ENCODE peak calls at places on chromosomes 5 and 9, in ten cellular contexts. Y, M, H, K, R, N, I, X, B and E are unnamed samples.

GRCh38 chr5:35810561-35810960 is 46.1 kb upstream of the IL7R start:
- DNase-seq in I (no peak), K (no peak), B (no peak), H (peak), Y (no peak), N (no peak), R (no peak), X (no peak), M (no peak), E (no peak)

GRCh38 chr5:144183254-144183889 is 12.7 kb downstream of the KCTD16 start:
- DNase-seq in N (no peak), R (no peak), H (peak), X (no peak), M (no peak), Y (peak), I (peak), B (no peak), K (no peak), E (no peak)

GRCh38 chr9:129613520-129614175 is 7.3 kb downstream of the C9orf50 start:
- DNase-seq in K (no peak), I (peak), X (no peak), B (no peak), H (no peak), R (no peak), M (peak), N (no peak), Y (no peak), E (no peak)

GRCh38 chr9:70136632-70137031 is 93.0 kb downstream of the MAMDC2 start:
- DNase-seq in R (no peak), K (peak), X (no peak), B (no peak), H (peak), I (no peak), Y (no peak), N (no peak), M (no peak), E (no peak)

GRCh38 chr5:437281-437771 is 5.7 kb upstream of the EXOC3 start:
- DNase-seq in R (no peak), B (no peak), M (no peak), I (no peak), Y (no peak), X (no peak), H (no peak), K (no peak), N (no peak), E (no peak)

GRCh38 chr9:129455151-129455995 is 165.5 kb downstream of the C9orf50 start:
- DNase-seq in M (no peak), X (no peak), I (no peak), H (no peak), Y (no peak), K (no peak), B (no peak), R (no peak), N (no peak), E (no peak)

GRCh38 chr9:134678206-134678605 is 36.6 kb downstream of the COL5A1 start:
- DNase-seq in B (no peak), I (no peak), H (no peak), N (no peak), X (no peak), Y (no peak), R (no peak), M (no peak), K (no peak), E (no peak)

GRCh38 chr5:76299592-76299991 is 103.5 kb upstream of the IQGAP2 start:
- DNase-seq in X (no peak), M (no peak), K (no peak), B (no peak), N (no peak), R (no peak), I (no peak), Y (no peak), H (no peak), E (no peak)

GRCh38 chr5:3221432-3221831 is 374.2 kb upstream of the IRX1 start:
- DNase-seq in H (no peak), R (no peak), Y (no peak), X (no peak), I (no peak), B (no peak), M (no peak), N (no peak), K (no peak), E (peak)

GRCh38 chr5:80142996-80143395 is 107.8 kb downstream of the THBS4 start:
- DNase-seq in M (no peak), I (no peak), K (no peak), X (no peak), N (peak), H (no peak), R (no peak), Y (no peak), B (no peak), E (no peak)
- H3K4me3 ChIP-seq in M (no peak), I (no peak), K (no peak), X (no peak), N (no peak), H (no peak), R (no peak), Y (no peak), B (no peak), E (no peak)

GRCh38 chr5:73314395-73315195 is 134.0 kb downstream of the FOXD1 start:
- DNase-seq in R (no peak), Y (no peak), H (peak), I (no peak), N (no peak), K (no peak), M (no peak), X (no peak), B (no peak), E (no peak)

GRCh38 chr5:73312146-73312871 is 136.3 kb downstream of the FOXD1 start:
- DNase-seq in K (peak), X (no peak), I (peak), R (no peak), Y (no peak), M (peak), B (no peak), H (no peak), N (no peak), E (no peak)

GRCh38 chr5:73312872-73313510 is 135.6 kb downstream of the FOXD1 start:
- DNase-seq in I (no peak), N (no peak), B (no peak), K (no peak), Y (no peak), M (no peak), H (no peak), X (no peak), R (no peak), E (no peak)

GRCh38 chr5:73307645-73308346 is 134.8 kb downstream of the TMEM174 start:
- DNase-seq in H (no peak), R (no peak), K (no peak), I (no peak), X (no peak), B (no peak), M (no peak), Y (no peak), N (no peak), E (no peak)

GRCh38 chr5:73311291-73312110 is 137.1 kb downstream of the FOXD1 start:
- DNase-seq in K (peak), H (peak), Y (no peak), X (peak), R (peak), I (peak), B (peak), M (peak), N (no peak), E (no peak)
- H3K4me3 ChIP-seq in K (no peak), H (no peak), Y (no peak), X (no peak), R (no peak), I (no peak), B (no peak), M (no peak), N (no peak), E (peak)

GRCh38 chr9:10112798-10113197 is 500.0 kb downstream of the PTPRD start:
- DNase-seq in Y (no peak), R (peak), N (no peak), M (no peak), K (no peak), B (no peak), I (no peak), H (no peak), X (no peak), E (no peak)

GRCh38 chr9:10104796-10105195 is 508.0 kb downstream of the PTPRD start:
- DNase-seq in X (no peak), Y (no peak), I (no peak), K (no peak), R (no peak), M (no peak), N (no peak), B (no peak), H (no peak), E (no peak)

GRCh38 chr9:10112070-10112469 is 500.7 kb downstream of the PTPRD start:
- DNase-seq in M (no peak), R (no peak), Y (no peak), B (no peak), N (no peak), I (no peak), K (no peak), H (no peak), X (no peak), E (no peak)

DNA sequence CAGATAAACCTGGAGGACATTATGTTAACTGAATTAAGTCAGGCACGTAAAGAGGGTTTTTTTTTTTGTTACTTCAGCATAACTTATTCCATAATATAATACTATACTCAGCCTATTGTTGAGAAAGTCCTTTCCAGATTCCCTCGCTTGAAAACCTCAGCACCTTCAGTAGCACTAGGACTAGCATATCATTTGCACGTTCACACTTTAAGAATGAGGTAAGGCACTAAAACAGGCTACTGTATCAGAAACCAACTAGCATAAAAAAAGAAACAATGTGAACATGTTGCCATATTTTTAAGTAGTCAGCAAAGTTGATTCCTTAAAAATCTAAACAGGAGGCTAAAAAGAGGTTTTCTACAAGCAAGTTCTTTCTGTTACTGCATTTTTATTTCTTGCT is 504.0 kb downstream of the PTPRD start:
- DNase-seq in Y (no peak), B (no peak), K (no peak), X (no peak), I (no peak), N (no peak), M (no peak), H (no peak), R (peak), E (no peak)
- H3K4me3 ChIP-seq in Y (no peak), B (no peak), K (no peak), X (no peak), I (no peak), N (no peak), M (no peak), H (no peak), R (no peak), E (no peak)

DNA sequence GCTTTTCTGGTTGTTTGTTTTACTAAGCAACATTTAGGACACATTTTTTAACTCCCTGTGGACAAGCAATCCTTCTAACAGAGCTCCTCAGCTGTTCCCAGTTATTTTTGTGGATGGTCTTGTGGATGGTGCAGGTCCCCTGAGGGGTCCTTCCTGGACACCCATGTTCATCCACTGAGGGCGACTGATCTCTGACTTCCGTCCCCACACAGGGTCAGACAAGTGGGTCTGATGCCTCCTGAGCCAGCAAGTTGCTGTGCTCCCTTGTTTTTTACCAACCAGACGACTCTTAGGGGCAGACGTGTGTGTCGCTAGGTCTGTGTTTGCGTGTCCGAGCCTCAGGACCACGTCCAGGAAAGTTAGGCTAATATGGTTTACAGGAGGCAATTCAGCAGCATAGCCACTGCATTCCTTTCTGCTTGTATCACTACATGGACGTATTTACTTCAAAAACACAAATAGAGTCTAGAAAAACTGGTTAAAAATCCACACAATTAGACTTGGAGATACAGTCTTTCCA is 65.0 kb upstream of the ECM2 start:
- DNase-seq in Y (no peak), B (no peak), I (no peak), N (no peak), R (no peak), K (no peak), M (no peak), X (no peak), H (peak), E (no peak)
- H3K4me3 ChIP-seq in Y (no peak), B (no peak), I (no peak), N (no peak), R (no peak), K (no peak), M (no peak), X (no peak), H (no peak), E (no peak)

GRCh38 chr9:95581900-95582299 is 65.1 kb upstream of the PTCH1 start:
- DNase-seq in X (no peak), N (no peak), B (no peak), I (peak), R (no peak), Y (no peak), H (no peak), M (no peak), K (no peak), E (no peak)

GRCh38 chr9:95575796-95576195 is 59.0 kb upstream of the PTCH1 start:
- DNase-seq in Y (no peak), K (no peak), I (no peak), M (no peak), X (no peak), H (no peak), N (no peak), R (no peak), B (no peak), E (no peak)

GRCh38 chr9:95584176-95584575 is 67.4 kb upstream of the PTCH1 start:
- DNase-seq in N (no peak), Y (no peak), B (no peak), X (no peak), M (no peak), K (no peak), I (peak), R (no peak), H (no peak), E (no peak)

GRCh38 chr9:95585824-95586223 is 69.1 kb upstream of the PTCH1 start:
- DNase-seq in B (no peak), K (no peak), Y (no peak), X (no peak), M (no peak), I (no peak), R (no peak), H (no peak), N (no peak), E (no peak)

DNA sequence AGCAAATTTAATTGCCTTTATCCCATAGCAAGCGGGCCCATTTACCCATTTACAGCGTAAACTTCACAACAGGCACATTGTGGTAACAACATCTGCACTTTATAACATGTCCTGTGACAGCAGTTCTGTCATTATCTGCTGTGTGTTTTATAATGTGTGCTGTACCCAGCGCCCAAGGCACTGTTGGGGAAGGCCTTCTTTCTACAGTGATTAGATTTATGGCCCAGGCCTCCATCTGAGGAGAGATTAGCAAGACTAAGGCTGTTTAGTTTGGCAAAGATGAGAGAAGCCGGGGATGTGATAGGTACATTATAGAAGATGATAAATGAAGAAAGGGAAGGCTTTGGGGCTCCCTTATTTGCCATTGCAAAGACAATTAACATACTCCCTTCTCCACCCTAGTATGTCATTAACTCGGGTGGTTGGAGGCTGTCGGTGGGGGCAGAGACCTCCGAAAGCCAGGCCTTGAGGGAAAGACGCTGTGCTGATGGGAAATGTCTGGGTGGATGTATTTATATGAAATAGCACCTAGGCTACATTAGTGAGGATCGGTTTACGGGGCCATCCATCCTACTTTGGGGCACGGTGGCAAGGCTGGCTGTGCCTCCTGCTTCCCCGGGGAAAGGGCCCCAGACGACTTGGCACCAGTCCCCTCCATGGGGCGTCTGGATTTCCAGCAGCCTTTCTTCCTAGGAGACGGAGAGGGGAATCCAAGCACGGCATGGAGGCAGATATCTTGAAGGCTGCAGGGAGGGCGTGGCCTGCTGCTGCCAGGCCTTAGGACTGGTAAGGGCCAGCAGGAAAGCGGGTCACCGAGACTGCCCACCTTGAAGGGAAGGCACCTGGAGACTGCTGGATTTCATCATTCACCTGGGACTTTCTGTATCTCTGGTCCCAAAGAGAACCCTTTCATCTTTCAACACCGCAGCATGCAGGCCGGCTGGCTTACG is 64.3 kb upstream of the PTCH1 start:
- DNase-seq in N (no peak), X (no peak), H (no peak), B (no peak), K (no peak), I (peak), Y (no peak), R (no peak), M (no peak), E (no peak)
- H3K4me3 ChIP-seq in N (no peak), X (no peak), H (no peak), B (no peak), K (no peak), I (no peak), Y (no peak), R (no peak), M (no peak), E (no peak)